ENCODE peak calls at places on chromosomes 3 and 15, in six cellular contexts. X is astrocyte of the spinal cord, M is GM06990, W is stomach, K is adrenal gland, R is AG04450. E is an unnamed sample.

GRCh38 chr3:94066829-94067470 is 4.1 kb downstream of the NSUN3 start:
- DNase-seq in X (no peak), M (no peak), W (no peak), K (no peak), R (no peak), E (no peak)

GRCh38 chr3:132135628-132136333 is 101.0 kb upstream of the CPNE4 start:
- DNase-seq in X (peak), M (no peak), W (no peak), K (no peak), R (peak), E (peak)

GRCh38 chr3:9501226-9501625 is 52.4 kb downstream of the LHFPL4 start:
- DNase-seq in X (no peak), M (no peak), W (no peak), K (peak), R (no peak), E (no peak)

GRCh38 chr3:18809640-18810305 is 338.5 kb upstream of the KCNH8 start:
- DNase-seq in X (no peak), M (no peak), W (no peak), K (no peak), R (no peak), E (no peak)

GRCh38 chr3:9787714-9788113 is 4.6 kb downstream of the TADA3 start:
- DNase-seq in X (no peak), M (no peak), W (no peak), K (peak), R (no peak), E (no peak)

GRCh38 chr3:152497457-152497856 is 228.7 kb downstream of the MBNL1 start:
- DNase-seq in X (no peak), M (no peak), W (no peak), K (no peak), R (no peak), E (peak)

GRCh38 chr3:37909067-37909911 is 47.6 kb downstream of the CTDSPL start:
- DNase-seq in X (no peak), M (no peak), W (no peak), K (no peak), R (no peak), E (no peak)

GRCh38 chr15:77698481-77698880 is 65.8 kb upstream of the LINGO1 start:
- DNase-seq in X (no peak), M (no peak), W (no peak), K (no peak), R (no peak), E (no peak)

GRCh38 chr15:41417418-41417811 is 520 bp downstream of the RTF1 start:
- DNase-seq in X (peak), M (no peak), W (no peak), K (peak), R (no peak), E (peak)
- H3K4me3 ChIP-seq in X (peak), M (peak), W (peak), K (peak), R (peak), E (peak)

GRCh38 chr3:181730364-181730763 is 18.6 kb downstream of the SOX2 start:
- DNase-seq in X (no peak), M (no peak), W (no peak), K (no peak), R (no peak), E (no peak)
- H3K4me3 ChIP-seq in X (no peak), M (no peak), W (no peak), K (no peak), R (no peak), E (no peak)

GRCh38 chr3:194137314-194138097 is 1.6 kb downstream of the HES1 start:
- DNase-seq in X (peak), M (peak), W (peak), K (peak), R (no peak), E (peak)

GRCh38 chr3:194138732-194139084 is 2.8 kb downstream of the HES1 start:
- DNase-seq in X (no peak), M (no peak), W (no peak), K (no peak), R (no peak), E (peak)

GRCh38 chr3:194139085-194139976 is 3.4 kb downstream of the HES1 start:
- DNase-seq in X (peak), M (no peak), W (no peak), K (no peak), R (no peak), E (peak)

GRCh38 chr3:194136519-194137313 is 768 bp downstream of the HES1 start:
- DNase-seq in X (peak), M (peak), W (peak), K (no peak), R (peak), E (peak)

GRCh38 chr3:194138098-194138474 is 2.1 kb downstream of the HES1 start:
- DNase-seq in X (peak), M (no peak), W (no peak), K (peak), R (no peak), E (peak)
- H3K4me3 ChIP-seq in X (peak), M (peak), W (peak), K (peak), R (peak), E (peak)

GRCh38 chr3:180680097-180680430 is 775 bp upstream of the CCDC39 start:
- DNase-seq in X (peak), M (no peak), W (no peak), K (peak), R (no peak), E (peak)
- H3K4me3 ChIP-seq in X (peak), M (peak), W (peak), K (peak), R (peak), E (peak)

GRCh38 chr15:33746203-33746602 is 222.1 kb upstream of the CHRM5 start:
- DNase-seq in X (no peak), M (no peak), W (no peak), K (no peak), R (no peak), E (no peak)
- H3K4me3 ChIP-seq in X (no peak), M (no peak), W (no peak), K (no peak), R (no peak), E (no peak)

DNA sequence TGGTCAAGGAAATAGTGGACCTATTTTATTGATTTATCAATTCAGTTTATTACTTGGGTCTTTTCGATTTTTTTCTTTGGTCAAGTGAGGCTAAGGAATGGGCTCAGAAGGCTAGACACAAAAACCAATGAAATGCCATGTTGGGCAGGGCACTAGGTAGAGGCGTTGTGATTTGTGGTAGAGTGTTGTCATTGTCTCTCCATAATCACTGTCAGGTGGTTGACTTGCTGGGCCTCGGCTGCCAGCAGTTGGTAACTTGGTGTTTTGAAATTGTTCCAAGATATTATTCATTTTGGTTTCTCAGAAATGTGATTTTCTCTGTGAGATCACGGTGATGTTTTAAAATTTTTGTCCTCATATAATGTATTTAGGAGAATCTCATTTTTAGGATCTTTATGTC is 173.6 kb downstream of the KLHL25 start:
- DNase-seq in X (no peak), M (no peak), W (no peak), K (peak), R (no peak), E (no peak)
- H3K4me3 ChIP-seq in X (peak), M (no peak), W (peak), K (peak), R (peak), E (peak)

GRCh38 chr3:1365528-1365927 is 272.7 kb downstream of the CNTN6 start:
- DNase-seq in X (no peak), M (no peak), W (no peak), K (no peak), R (no peak), E (no peak)
- H3K4me3 ChIP-seq in X (no peak), M (no peak), W (no peak), K (no peak), R (no peak), E (no peak)

GRCh38 chr3:189123595-189124387 is 48.0 kb upstream of the TPRG1 start:
- DNase-seq in X (no peak), M (no peak), W (no peak), K (peak), R (no peak), E (no peak)

GRCh38 chr3:189122526-189123205 is 49.1 kb upstream of the TPRG1 start:
- DNase-seq in X (no peak), M (no peak), W (no peak), K (no peak), R (no peak), E (no peak)

GRCh38 chr3:189119947-189120346 is 51.8 kb upstream of the TPRG1 start:
- DNase-seq in X (no peak), M (no peak), W (no peak), K (no peak), R (no peak), E (no peak)

GRCh38 chr3:189121088-189121487 is 50.7 kb upstream of the TPRG1 start:
- DNase-seq in X (no peak), M (no peak), W (no peak), K (no peak), R (no peak), E (no peak)

DNA sequence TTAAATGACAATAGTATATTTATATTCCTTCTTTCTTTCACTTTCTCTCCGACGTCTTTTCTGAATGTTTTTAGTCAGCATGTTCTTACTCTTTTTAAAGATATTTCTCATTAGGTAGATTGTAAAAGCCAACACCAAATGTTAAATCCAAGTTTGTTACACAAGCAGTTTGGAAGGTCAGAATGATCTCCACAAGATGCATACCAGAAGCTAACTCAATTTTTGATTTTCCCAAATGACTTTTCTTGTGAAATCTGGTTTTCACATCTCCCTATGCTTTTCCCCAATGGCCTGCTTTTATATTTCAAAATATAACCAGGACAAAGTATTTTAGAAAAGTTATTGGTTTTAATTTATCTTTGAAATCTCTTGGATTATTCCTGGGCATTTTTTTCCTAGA is 49.7 kb upstream of the TPRG1 start:
- DNase-seq in X (no peak), M (no peak), W (no peak), K (no peak), R (no peak), E (no peak)
- H3K4me3 ChIP-seq in X (no peak), M (no peak), W (no peak), K (no peak), R (no peak), E (no peak)